ENCODE peak calls at places on chromosomes 11 and 22, in seven cellular contexts. Z is prostate gland, W is neural progenitor cell, B is mesenchymal stem cell, R is HAP-1, Y is fibroblast of lung, X is left lung. L is an unnamed sample. For H3K9me3, the result is how much of the 10 kb centered on the place peaks cover.

GRCh38 chr11:64844330-64845124 is at the start of gene CDC42BPG:
- DNase-seq in Z (peak), W (peak), B (peak), R (peak), Y (peak), X (peak), L (no peak)

GRCh38 chr11:75816561-75817239 is 1.7 kb downstream of the UVRAG start:
- DNase-seq in Z (no peak), W (no peak), B (peak), R (peak), Y (no peak), X (no peak), L (no peak)

GRCh38 chr11:64870176-64870892 is 8.1 kb downstream of the EHD1 start:
- DNase-seq in Z (no peak), W (peak), B (peak), R (no peak), Y (peak), X (peak), L (no peak)

GRCh38 chr22:41856484-41856883 is 23.6 kb downstream of the SREBF2 start:
- DNase-seq in Z (no peak), W (no peak), B (no peak), R (no peak), Y (no peak), X (no peak), L (no peak)

GRCh38 chr11:122714021-122714420 is 58.5 kb downstream of the UBASH3B start:
- DNase-seq in Z (no peak), W (no peak), B (no peak), R (no peak), Y (no peak), X (no peak), L (no peak)

GRCh38 chr11:71988050-71988449 is 10.7 kb upstream of the IL18BP start:
- DNase-seq in Z (no peak), W (no peak), B (no peak), R (no peak), Y (peak), X (no peak), L (peak)

GRCh38 chr11:14422052-14422813 is 63.2 kb upstream of the RRAS2 start:
- DNase-seq in Z (peak), W (peak), B (peak), R (no peak), Y (peak), X (peak), L (peak)

GRCh38 chr11:20025331-20025840 is 134.9 kb downstream of the DBX1 start:
- DNase-seq in Z (no peak), W (peak), B (no peak), R (no peak), Y (no peak), X (no peak), L (no peak)

GRCh38 chr22:21613553-21614233 is 16.1 kb downstream of the YDJC start:
- DNase-seq in Z (no peak), W (no peak), B (no peak), R (no peak), Y (no peak), X (no peak), L (no peak)

GRCh38 chr22:45948081-45948648 is 28.8 kb downstream of the WNT7B start:
- DNase-seq in Z (no peak), W (no peak), B (no peak), R (no peak), Y (no peak), X (no peak), L (no peak)

GRCh38 chr11:76248210-76248609 is 41.9 kb upstream of the WNT11 start:
- DNase-seq in Z (no peak), W (peak), B (peak), R (no peak), Y (no peak), X (peak), L (no peak)

GRCh38 chr11:76885390-76886097 is 24.8 kb downstream of the ACER3 start:
- DNase-seq in Z (no peak), W (no peak), B (peak), R (no peak), Y (peak), X (no peak), L (no peak)

GRCh38 chr22:24107668-24108067 is 73.6 kb upstream of the SUSD2 start:
- DNase-seq in Z (peak), W (no peak), B (no peak), R (no peak), Y (peak), X (peak), L (peak)

GRCh38 chr11:11451501-11452005 is 98.5 kb upstream of the CSNK2A3 start:
- DNase-seq in Z (no peak), W (no peak), B (no peak), R (no peak), Y (peak), X (no peak), L (no peak)

GRCh38 chr11:75555079-75555811 is 6.8 kb upstream of the SERPINH1 start:
- DNase-seq in Z (no peak), W (no peak), B (peak), R (no peak), Y (no peak), X (peak), L (no peak)

GRCh38 chr22:40509401-40510134 is 127.0 kb downstream of the MRTFA start:
- DNase-seq in Z (no peak), W (no peak), B (peak), R (no peak), Y (peak), X (no peak), L (peak)

GRCh38 chr11:95443386-95443785 is 212.4 kb upstream of the SESN3 start:
- DNase-seq in Z (no peak), W (no peak), B (no peak), R (no peak), Y (no peak), X (no peak), L (no peak)

GRCh38 chr11:70891844-70892380 is 360.5 kb downstream of the SHANK2 start:
- DNase-seq in Z (no peak), W (no peak), B (no peak), R (no peak), Y (no peak), X (peak), L (no peak)
- H3K9me3 ChIP-seq in Z (under half), W (under half), B (under half), R (under half), Y (under half), X (under half), L (half or more)

GRCh38 chr22:43302462-43303109 is 40.6 kb downstream of the SCUBE1 start:
- DNase-seq in Z (no peak), W (no peak), B (no peak), R (no peak), Y (no peak), X (peak), L (no peak)

GRCh38 chr22:43303166-43303565 is 40.0 kb downstream of the SCUBE1 start:
- DNase-seq in Z (no peak), W (no peak), B (no peak), R (no peak), Y (no peak), X (peak), L (no peak)

GRCh38 chr22:43301866-43302265 is 41.3 kb downstream of the SCUBE1 start:
- DNase-seq in Z (no peak), W (no peak), B (no peak), R (no peak), Y (no peak), X (peak), L (no peak)

GRCh38 chr22:43304831-43305230 is 38.3 kb downstream of the SCUBE1 start:
- DNase-seq in Z (no peak), W (no peak), B (no peak), R (no peak), Y (no peak), X (no peak), L (no peak)

GRCh38 chr22:43303751-43304150 is 39.4 kb downstream of the SCUBE1 start:
- DNase-seq in Z (no peak), W (peak), B (no peak), R (no peak), Y (no peak), X (peak), L (no peak)
- H3K9me3 ChIP-seq in Z (under half), W (under half), B (under half), R (under half), Y (under half), X (under half), L (under half)

GRCh38 chr11:107957109-107957588 is 28.9 kb downstream of the RAB39A start:
- DNase-seq in Z (no peak), W (no peak), B (no peak), R (no peak), Y (no peak), X (no peak), L (no peak)
- H3K9me3 ChIP-seq in Z (under half), W (under half), B (under half), R (under half), Y (under half), X (under half), L (under half)

GRCh38 chr11:2818503-2818902 is 67.1 kb downstream of the CDKN1C start:
- DNase-seq in Z (no peak), W (no peak), B (no peak), R (no peak), Y (no peak), X (peak), L (no peak)
- H3K9me3 ChIP-seq in Z (under half), W (under half), B (under half), R (under half), Y (under half), X (under half), L (half or more)

GRCh38 chr22:47304191-47304831 is 541.9 kb downstream of the TBC1D22A start:
- DNase-seq in Z (no peak), W (no peak), B (no peak), R (no peak), Y (no peak), X (peak), L (no peak)
- H3K9me3 ChIP-seq in Z (under half), W (under half), B (under half), R (under half), Y (under half), X (under half), L (under half)

L was measured in AG04450.